ENCODE peak calls at places on chromosomes 7 and 10, in seven cellular contexts. Q, K, S, A, X, B and F are unnamed samples.

GRCh38 chr7:101598981-101599681 is 30.0 kb downstream of the MYL10 start:
- DNase-seq in Q (no peak), X (no peak), B (peak), S (no peak), A (no peak), K (no peak), F (no peak)

GRCh38 chr10:114825513-114826253 is 4.1 kb downstream of the FHIP2A start:
- DNase-seq in X (no peak), Q (no peak), A (no peak), B (no peak), K (no peak), S (no peak), F (no peak)

GRCh38 chr10:92834981-92835380 is 13.3 kb upstream of the EXOC6 start:
- DNase-seq in B (no peak), Q (no peak), A (no peak), X (no peak), K (no peak), S (no peak), F (no peak)

GRCh38 chr10:97593423-97593822 is 3.9 kb downstream of the C10orf62 start:
- DNase-seq in A (no peak), B (peak), S (no peak), Q (no peak), X (no peak), K (no peak), F (no peak)

GRCh38 chr7:15503603-15504280 is 58.1 kb downstream of the AGMO start:
- DNase-seq in X (no peak), Q (no peak), S (no peak), K (no peak), B (no peak), A (no peak), F (peak)

GRCh38 chr10:4447977-4448376 is 378.0 kb upstream of the AKR1E2 start:
- DNase-seq in A (no peak), Q (no peak), S (no peak), X (peak), K (no peak), B (no peak), F (no peak)

GRCh38 chr7:7970113-7970619 is 1.6 kb downstream of the GLCCI1 start:
- DNase-seq in K (peak), X (peak), S (no peak), Q (peak), B (no peak), A (no peak), F (no peak)

GRCh38 chr10:123928427-123928826 is 36.8 kb upstream of the CPXM2 start:
- DNase-seq in K (no peak), Q (no peak), A (no peak), X (no peak), S (no peak), B (no peak), F (no peak)

GRCh38 chr10:9858816-9859215 is 1158.9 kb upstream of the CELF2 start:
- DNase-seq in K (no peak), A (no peak), X (no peak), Q (no peak), S (no peak), B (no peak), F (no peak)